ENCODE peak calls at places on chromosomes 11 and 22, in six cellular contexts. N, K, Z, X, B and L are unnamed samples.

GRCh38 chr11:35056391-35057093 is 82.4 kb upstream of the CD44 start:
- DNase-seq in X (no peak), K (no peak), Z (no peak), B (no peak), N (no peak), L (no peak)

GRCh38 chr11:2898366-2899079 is 12.9 kb upstream of the CDKN1C start:
- DNase-seq in Z (peak), N (no peak), X (peak), K (peak), B (no peak), L (no peak)

GRCh38 chr11:124882339-124883071 is 15.2 kb downstream of the ROBO4 start:
- DNase-seq in N (no peak), K (no peak), B (no peak), X (no peak), Z (no peak), L (peak)

GRCh38 chr11:116927163-116927772 is 89.8 kb upstream of the APOA1 start:
- DNase-seq in N (no peak), B (peak), K (no peak), X (no peak), Z (no peak), L (no peak)

GRCh38 chr11:31636983-31637382 is 127.4 kb downstream of the ELP4 start:
- DNase-seq in N (no peak), B (no peak), K (no peak), X (no peak), Z (no peak), L (no peak)

GRCh38 chr11:64320556-64320955 is 2.6 kb downstream of the PRDX5 start:
- DNase-seq in K (no peak), N (no peak), X (no peak), B (no peak), Z (no peak), L (no peak)

GRCh38 chr22:50115693-50116092 is 25.9 kb downstream of the MOV10L1 start:
- DNase-seq in X (no peak), K (no peak), N (no peak), Z (peak), B (peak), L (no peak)

GRCh38 chr22:27461470-27461869 is 340.1 kb downstream of the MN1 start:
- DNase-seq in N (no peak), Z (peak), X (peak), B (no peak), K (no peak), L (no peak)

GRCh38 chr11:118884613-118885274 is 1.1 kb downstream of the CXCR5 start:
- DNase-seq in K (no peak), X (no peak), Z (no peak), N (no peak), B (no peak), L (no peak)
- TF ChIP-seq CTCF in K (no peak), X (no peak), Z (no peak), N (no peak), B (no peak), L (no peak)

GRCh38 chr11:59615637-59616395 is at the start of gene OSBP:
- DNase-seq in K (peak), X (peak), B (peak), Z (peak), N (peak), L (peak)
- TF ChIP-seq CTCF in K (no peak), X (no peak), B (no peak), Z (no peak), N (no peak), L (peak)

GRCh38 chr11:43573233-43573632 is 107.3 kb upstream of the HSD17B12 start:
- DNase-seq in N (no peak), Z (no peak), X (no peak), B (peak), K (peak), L (no peak)
- TF ChIP-seq CTCF in N (peak), Z (peak), X (peak), B (peak), K (peak), L (peak)

DNA sequence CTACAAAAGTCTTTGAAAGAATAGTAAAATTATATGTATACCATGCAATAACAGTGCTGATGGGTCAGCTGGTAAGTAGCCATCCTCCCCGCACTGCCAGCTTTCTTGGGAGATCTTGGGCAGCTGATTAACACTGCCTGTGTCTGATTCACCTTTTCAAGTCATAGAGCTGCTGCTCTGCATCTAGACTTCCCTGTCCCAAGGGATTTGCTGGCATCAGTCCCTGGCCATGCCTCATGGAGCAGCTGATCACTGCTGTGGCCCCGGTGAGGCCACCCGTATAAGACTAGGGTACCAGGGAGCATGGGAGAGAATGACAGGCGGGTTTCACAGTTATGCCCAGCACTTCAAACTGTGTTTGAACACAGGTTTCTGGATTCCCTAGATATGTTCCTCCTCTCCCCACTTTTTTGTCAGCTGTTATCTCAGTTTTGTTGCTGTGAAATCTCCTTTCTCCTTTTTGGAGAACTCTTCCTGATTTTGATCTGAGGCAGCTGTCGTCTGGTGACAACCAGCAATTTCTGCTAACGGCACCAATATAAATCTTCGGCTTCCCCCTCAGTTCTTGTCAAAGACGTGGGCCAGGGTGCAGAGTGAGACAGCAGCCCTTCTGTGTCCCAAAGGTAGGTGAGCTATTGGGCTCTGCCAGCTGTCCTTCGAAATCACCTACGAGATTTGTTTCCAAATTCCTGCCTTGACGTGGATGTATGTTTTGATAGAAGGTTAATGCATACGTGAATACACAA is 439.0 kb downstream of the NTM start:
- DNase-seq in X (no peak), K (no peak), N (no peak), Z (peak), B (no peak), L (no peak)
- TF ChIP-seq CTCF in X (no peak), K (no peak), N (no peak), Z (no peak), B (no peak), L (no peak)

GRCh38 chr11:12377824-12378593 is 638 bp downstream of the PARVA start:
- DNase-seq in X (peak), K (no peak), B (peak), N (peak), Z (peak), L (peak)
- TF ChIP-seq CTCF in X (no peak), K (no peak), B (no peak), N (peak), Z (peak), L (no peak)